ENCODE peak calls at places on chromosomes 11 and 22, in five cellular contexts. One of them, this sample, is unnamed.

GRCh38 chr11:1782831-1783724 is 19.4 kb upstream of the CTSD start:
- DNase-seq in OCI-LY7: no peak
- DNase-seq in psoas muscle: no peak
- DNase-seq in GM06990: no peak
- DNase-seq in dorsolateral prefrontal cortex: peak; percentile 14
- DNase-seq in this sample: no peak

GRCh38 chr11:7467652-7468051 is 17.7 kb upstream of the OLFML1 start:
- DNase-seq in GM06990: no peak
- DNase-seq in OCI-LY7: no peak
- DNase-seq in dorsolateral prefrontal cortex: no peak
- DNase-seq in psoas muscle: no peak
- DNase-seq in this sample: peak; percentile 51

GRCh38 chr11:91265946-91266345 is 958.7 kb upstream of the FAT3 start:
- DNase-seq in psoas muscle: no peak
- DNase-seq in OCI-LY7: no peak
- DNase-seq in dorsolateral prefrontal cortex: no peak
- DNase-seq in GM06990: no peak
- DNase-seq in this sample: no peak

GRCh38 chr11:77073328-77074001 is 6.7 kb downstream of the CAPN5 start:
- DNase-seq in psoas muscle: peak; percentile 90
- DNase-seq in OCI-LY7: no peak
- DNase-seq in GM06990: no peak
- DNase-seq in dorsolateral prefrontal cortex: peak; percentile 66
- DNase-seq in this sample: no peak

GRCh38 chr11:134679592-134679991 is 267.6 kb upstream of the B3GAT1 start:
- DNase-seq in GM06990: no peak
- DNase-seq in OCI-LY7: no peak
- DNase-seq in dorsolateral prefrontal cortex: no peak
- DNase-seq in psoas muscle: no peak
- DNase-seq in this sample: no peak

GRCh38 chr11:12587333-12587997 is 86.8 kb upstream of the TEAD1 start:
- DNase-seq in OCI-LY7: no peak
- DNase-seq in dorsolateral prefrontal cortex: no peak
- DNase-seq in psoas muscle: no peak
- DNase-seq in GM06990: no peak
- DNase-seq in this sample: no peak

GRCh38 chr22:25112538-25113253 is 87.0 kb upstream of the CRYBB3 start:
- DNase-seq in psoas muscle: peak; percentile 72
- DNase-seq in GM06990: no peak
- DNase-seq in dorsolateral prefrontal cortex: no peak
- DNase-seq in OCI-LY7: no peak
- DNase-seq in this sample: no peak

GRCh38 chr11:14322510-14322909 is 36.5 kb downstream of the RRAS2 start:
- DNase-seq in GM06990: no peak
- DNase-seq in OCI-LY7: no peak
- DNase-seq in dorsolateral prefrontal cortex: no peak
- DNase-seq in psoas muscle: no peak
- DNase-seq in this sample: no peak

GRCh38 chr11:2102132-2102882 is 36.9 kb downstream of the IGF2 start:
- DNase-seq in dorsolateral prefrontal cortex: no peak
- DNase-seq in OCI-LY7: no peak
- DNase-seq in GM06990: no peak
- DNase-seq in psoas muscle: peak; percentile 49
- DNase-seq in this sample: no peak

GRCh38 chr11:16338397-16338796 is 17.9 kb downstream of the SOX6 start:
- DNase-seq in OCI-LY7: no peak
- DNase-seq in dorsolateral prefrontal cortex: no peak
- DNase-seq in GM06990: no peak
- DNase-seq in psoas muscle: no peak
- DNase-seq in this sample: no peak

GRCh38 chr22:45731798-45732495 is 60.3 kb downstream of the ATXN10 start:
- DNase-seq in GM06990: no peak
- DNase-seq in OCI-LY7: peak; percentile 26
- DNase-seq in dorsolateral prefrontal cortex: no peak
- DNase-seq in psoas muscle: no peak
- DNase-seq in this sample: peak; percentile 7

GRCh38 chr22:19565921-19566598 is 41.9 kb upstream of the CLDN5 start:
- DNase-seq in GM06990: no peak
- DNase-seq in OCI-LY7: no peak
- DNase-seq in dorsolateral prefrontal cortex: no peak
- DNase-seq in psoas muscle: no peak
- DNase-seq in this sample: no peak

GRCh38 chr22:19757140-19757984 is 3.2 kb upstream of the TBX1 start:
- DNase-seq in OCI-LY7: peak; percentile 53
- DNase-seq in psoas muscle: no peak
- DNase-seq in GM06990: no peak
- DNase-seq in dorsolateral prefrontal cortex: no peak
- DNase-seq in this sample: no peak

GRCh38 chr11:16603245-16603644 is 135.2 kb upstream of the C11orf58 start:
- DNase-seq in OCI-LY7: no peak
- DNase-seq in dorsolateral prefrontal cortex: no peak
- DNase-seq in GM06990: no peak
- DNase-seq in psoas muscle: peak; percentile 64
- DNase-seq in this sample: no peak

GRCh38 chr22:47793304-47794101 is 1031.1 kb downstream of the TBC1D22A start:
- DNase-seq in OCI-LY7: peak; percentile 71
- DNase-seq in psoas muscle: no peak
- DNase-seq in dorsolateral prefrontal cortex: no peak
- DNase-seq in GM06990: no peak
- DNase-seq in this sample: no peak
- TF ChIP-seq CTCF in OCI-LY7: no peak
- TF ChIP-seq CTCF in psoas muscle: no peak
- TF ChIP-seq CTCF in dorsolateral prefrontal cortex: no peak
- TF ChIP-seq CTCF in GM06990: no peak
- TF ChIP-seq CTCF in this sample: no peak

GRCh38 chr11:84390441-84391078 is 1104.4 kb upstream of the CCDC90B start:
- DNase-seq in dorsolateral prefrontal cortex: no peak
- DNase-seq in OCI-LY7: no peak
- DNase-seq in psoas muscle: no peak
- DNase-seq in GM06990: no peak
- DNase-seq in this sample: no peak
- TF ChIP-seq CTCF in dorsolateral prefrontal cortex: no peak
- TF ChIP-seq CTCF in OCI-LY7: peak; percentile 13
- TF ChIP-seq CTCF in psoas muscle: no peak
- TF ChIP-seq CTCF in GM06990: no peak
- TF ChIP-seq CTCF in this sample: no peak

GRCh38 chr11:102831128-102831708 is 12.2 kb downstream of the MMP3 start:
- DNase-seq in psoas muscle: peak; percentile 64
- DNase-seq in OCI-LY7: no peak
- DNase-seq in dorsolateral prefrontal cortex: no peak
- DNase-seq in GM06990: peak; percentile 1
- DNase-seq in this sample: peak; percentile 23
- TF ChIP-seq CTCF in psoas muscle: no peak
- TF ChIP-seq CTCF in OCI-LY7: no peak
- TF ChIP-seq CTCF in dorsolateral prefrontal cortex: peak; percentile 27
- TF ChIP-seq CTCF in GM06990: peak; percentile 54
- TF ChIP-seq CTCF in this sample: peak; percentile 37

DNA sequence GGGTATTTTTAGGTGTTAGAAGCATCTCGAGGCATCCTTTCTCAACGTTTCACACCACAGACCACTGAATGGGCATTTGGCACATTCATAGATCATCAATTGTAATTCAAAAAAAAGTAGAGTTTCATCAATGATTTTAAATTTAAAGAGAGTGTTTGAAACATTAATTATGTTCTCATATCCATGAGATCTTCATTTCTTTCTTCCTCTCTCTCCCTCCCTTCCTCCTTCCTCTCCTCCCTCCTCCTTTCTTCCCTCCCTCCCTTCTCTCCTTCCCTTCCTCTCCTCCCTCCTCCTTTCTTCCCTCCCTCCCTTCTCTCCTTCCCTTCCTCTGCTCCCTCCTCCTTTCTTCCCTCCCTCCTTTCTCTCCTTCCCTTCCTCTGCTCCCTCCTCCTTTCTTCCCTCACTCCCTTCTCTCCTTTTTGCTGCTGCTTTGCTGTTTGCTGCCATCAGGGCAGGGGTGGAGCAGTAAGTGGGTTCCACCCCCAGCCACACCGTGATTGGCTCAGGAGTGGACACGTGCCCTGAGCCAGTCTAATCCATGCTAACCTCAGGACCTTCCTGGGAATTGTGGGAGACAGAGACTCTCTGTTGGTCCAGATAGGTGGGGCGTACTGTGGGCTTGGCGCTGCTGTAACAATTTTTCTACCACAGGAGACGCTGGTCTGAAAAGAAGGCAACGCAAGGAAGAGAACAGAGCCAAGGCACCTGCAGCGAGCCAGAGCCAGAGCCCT is 33.8 kb upstream of the APOBEC3A start:
- DNase-seq in dorsolateral prefrontal cortex: peak; percentile 88
- DNase-seq in GM06990: no peak
- DNase-seq in OCI-LY7: no peak
- DNase-seq in psoas muscle: peak; percentile 81
- DNase-seq in this sample: no peak
- TF ChIP-seq CTCF in dorsolateral prefrontal cortex: no peak
- TF ChIP-seq CTCF in GM06990: no peak
- TF ChIP-seq CTCF in OCI-LY7: no peak
- TF ChIP-seq CTCF in psoas muscle: peak; percentile 11
- TF ChIP-seq CTCF in this sample: no peak

GRCh38 chr11:18168372-18168771 is 4.3 kb upstream of the MRGPRX4 start:
- DNase-seq in GM06990: no peak
- DNase-seq in OCI-LY7: no peak
- DNase-seq in dorsolateral prefrontal cortex: no peak
- DNase-seq in psoas muscle: no peak
- DNase-seq in this sample: no peak

GRCh38 chr11:18172686-18173085 is at the start of gene MRGPRX4:
- DNase-seq in psoas muscle: no peak
- DNase-seq in dorsolateral prefrontal cortex: no peak
- DNase-seq in GM06990: no peak
- DNase-seq in OCI-LY7: no peak
- DNase-seq in this sample: no peak

GRCh38 chr11:18173225-18173866 is 709 bp downstream of the MRGPRX4 start:
- DNase-seq in psoas muscle: no peak
- DNase-seq in GM06990: no peak
- DNase-seq in OCI-LY7: no peak
- DNase-seq in dorsolateral prefrontal cortex: no peak
- DNase-seq in this sample: no peak

DNA sequence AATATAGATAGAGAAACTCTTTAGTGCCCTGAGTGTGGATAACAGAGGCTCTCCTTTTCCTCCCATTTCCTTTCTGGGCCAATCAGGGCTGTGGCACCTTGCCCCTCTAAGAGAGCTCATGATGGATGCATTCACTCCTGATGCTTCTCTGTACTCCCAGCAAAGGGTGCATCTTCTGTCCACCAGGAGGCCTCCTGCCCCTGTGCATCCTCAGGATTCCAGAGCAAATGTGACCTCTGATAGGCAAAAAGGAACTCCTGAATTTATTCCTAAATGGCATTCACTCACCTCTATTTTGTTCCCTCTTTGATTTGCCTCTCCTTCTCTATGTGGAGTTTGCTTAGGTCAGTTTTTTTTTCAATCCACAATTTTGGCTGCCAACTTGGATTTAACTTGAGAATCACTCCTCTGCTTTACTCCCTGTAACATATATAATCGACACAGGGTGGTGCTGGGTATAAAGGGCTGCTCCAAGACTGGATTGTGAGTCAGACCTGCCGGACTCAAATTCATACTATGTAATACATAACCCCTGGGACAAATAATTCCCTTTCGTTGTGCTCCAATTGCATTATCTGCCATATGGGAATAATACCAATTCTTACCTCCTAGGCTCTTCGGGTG is 1.1 kb upstream of the MRGPRX4 start:
- DNase-seq in OCI-LY7: peak; percentile 56
- DNase-seq in psoas muscle: no peak
- DNase-seq in dorsolateral prefrontal cortex: no peak
- DNase-seq in GM06990: no peak
- DNase-seq in this sample: peak; percentile 26
- TF ChIP-seq CTCF in OCI-LY7: peak; percentile 79
- TF ChIP-seq CTCF in psoas muscle: peak; percentile 11
- TF ChIP-seq CTCF in dorsolateral prefrontal cortex: peak; percentile 9
- TF ChIP-seq CTCF in GM06990: peak; percentile 84
- TF ChIP-seq CTCF in this sample: peak; percentile 50

GRCh38 chr11:100790073-100790472 is 103.0 kb downstream of the ARHGAP42 start:
- DNase-seq in OCI-LY7: no peak
- DNase-seq in GM06990: no peak
- DNase-seq in psoas muscle: no peak
- DNase-seq in dorsolateral prefrontal cortex: no peak
- DNase-seq in this sample: no peak
- TF ChIP-seq CTCF in OCI-LY7: no peak
- TF ChIP-seq CTCF in GM06990: no peak
- TF ChIP-seq CTCF in psoas muscle: no peak
- TF ChIP-seq CTCF in dorsolateral prefrontal cortex: no peak
- TF ChIP-seq CTCF in this sample: no peak

GRCh38 chr11:47351159-47352126 is 1.1 kb downstream of the MYBPC3 start:
- DNase-seq in OCI-LY7: no peak
- DNase-seq in GM06990: no peak
- DNase-seq in dorsolateral prefrontal cortex: no peak
- DNase-seq in psoas muscle: no peak
- DNase-seq in this sample: no peak
- TF ChIP-seq CTCF in OCI-LY7: no peak
- TF ChIP-seq CTCF in GM06990: no peak
- TF ChIP-seq CTCF in dorsolateral prefrontal cortex: no peak
- TF ChIP-seq CTCF in psoas muscle: no peak
- TF ChIP-seq CTCF in this sample: no peak

GRCh38 chr11:43931717-43932039 is 10.8 kb upstream of the C11orf96 start:
- DNase-seq in psoas muscle: no peak
- DNase-seq in dorsolateral prefrontal cortex: no peak
- DNase-seq in GM06990: no peak
- DNase-seq in OCI-LY7: no peak
- DNase-seq in this sample: no peak
- TF ChIP-seq CTCF in psoas muscle: peak; percentile 9
- TF ChIP-seq CTCF in dorsolateral prefrontal cortex: no peak
- TF ChIP-seq CTCF in GM06990: no peak
- TF ChIP-seq CTCF in OCI-LY7: no peak
- TF ChIP-seq CTCF in this sample: no peak

GRCh38 chr11:128130052-128130451 is 457.3 kb downstream of the ETS1 start:
- DNase-seq in psoas muscle: no peak
- DNase-seq in dorsolateral prefrontal cortex: no peak
- DNase-seq in GM06990: no peak
- DNase-seq in OCI-LY7: no peak
- DNase-seq in this sample: no peak

GRCh38 chr11:128135451-128135850 is 451.9 kb downstream of the ETS1 start:
- DNase-seq in OCI-LY7: no peak
- DNase-seq in dorsolateral prefrontal cortex: no peak
- DNase-seq in psoas muscle: no peak
- DNase-seq in GM06990: no peak
- DNase-seq in this sample: no peak

DNA sequence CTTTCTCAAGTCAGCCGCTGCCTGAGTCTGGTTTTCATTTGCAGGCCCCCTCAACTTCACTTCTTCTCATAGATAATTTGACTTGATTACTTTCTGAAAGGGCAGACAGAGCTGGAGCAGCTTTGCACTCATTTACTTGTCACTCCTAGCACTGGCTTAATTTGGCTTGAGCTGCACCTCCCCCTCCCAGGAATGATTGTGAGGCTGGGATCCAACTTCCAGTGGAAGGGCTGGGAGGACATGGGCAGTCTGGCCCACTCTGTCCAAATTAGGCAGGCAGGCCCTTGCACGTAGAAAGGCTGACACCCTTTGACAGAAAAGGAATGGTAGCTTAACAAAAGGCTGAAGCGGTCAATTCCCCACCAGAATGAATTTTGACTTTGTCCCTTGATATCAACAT is 453.9 kb downstream of the ETS1 start:
- DNase-seq in dorsolateral prefrontal cortex: no peak
- DNase-seq in OCI-LY7: no peak
- DNase-seq in psoas muscle: no peak
- DNase-seq in GM06990: no peak
- DNase-seq in this sample: no peak
- TF ChIP-seq CTCF in dorsolateral prefrontal cortex: no peak
- TF ChIP-seq CTCF in OCI-LY7: no peak
- TF ChIP-seq CTCF in psoas muscle: no peak
- TF ChIP-seq CTCF in GM06990: no peak
- TF ChIP-seq CTCF in this sample: no peak

This sample was measured in GM12865.